ENCODE peak calls at places on chromosomes 5 and 9, in eight cellular contexts. One of them, this sample, is unnamed.

GRCh38 chr5:128271859-128272446 is 188.4 kb downstream of the SLC12A2 start:
- DNase-seq in astrocyte of the spinal cord: peak; percentile 82
- DNase-seq in T-helper 2 cell: no peak
- DNase-seq in foreskin fibroblast: peak; percentile 60
- DNase-seq in amniotic stem cell: peak; percentile 52
- DNase-seq in EL: peak; percentile 26
- DNase-seq in HT1080: peak; percentile 77
- DNase-seq in posterior vena cava: no peak
- DNase-seq in this sample: peak; percentile 3

GRCh38 chr5:61313960-61314681 is 17.9 kb upstream of the ZSWIM6 start:
- DNase-seq in amniotic stem cell: peak; percentile 66
- DNase-seq in astrocyte of the spinal cord: peak; percentile 89
- DNase-seq in posterior vena cava: no peak
- DNase-seq in EL: peak; percentile 93
- DNase-seq in foreskin fibroblast: peak; percentile 88
- DNase-seq in T-helper 2 cell: no peak
- DNase-seq in HT1080: peak; percentile 99
- DNase-seq in this sample: peak; percentile 77

GRCh38 chr5:114857951-114858401 is 311.7 kb downstream of the TRIM36 start:
- DNase-seq in HT1080: peak; percentile 78
- DNase-seq in posterior vena cava: peak; percentile 81
- DNase-seq in astrocyte of the spinal cord: peak; percentile 19
- DNase-seq in EL: no peak
- DNase-seq in T-helper 2 cell: no peak
- DNase-seq in amniotic stem cell: no peak
- DNase-seq in foreskin fibroblast: no peak
- DNase-seq in this sample: no peak

GRCh38 chr5:33362915-33363314 is 77.8 kb upstream of the TARS1 start:
- DNase-seq in amniotic stem cell: no peak
- DNase-seq in posterior vena cava: no peak
- DNase-seq in astrocyte of the spinal cord: peak; percentile 23
- DNase-seq in foreskin fibroblast: peak; percentile 52
- DNase-seq in HT1080: no peak
- DNase-seq in T-helper 2 cell: no peak
- DNase-seq in EL: peak; percentile 4
- DNase-seq in this sample: peak; percentile 35

GRCh38 chr5:157721159-157721558 is 10.1 kb upstream of the THG1L start:
- DNase-seq in T-helper 2 cell: no peak
- DNase-seq in posterior vena cava: no peak
- DNase-seq in HT1080: no peak
- DNase-seq in astrocyte of the spinal cord: no peak
- DNase-seq in foreskin fibroblast: no peak
- DNase-seq in amniotic stem cell: no peak
- DNase-seq in EL: no peak
- DNase-seq in this sample: no peak

GRCh38 chr9:108549184-108549583 is 306.6 kb downstream of the ACTL7B start:
- DNase-seq in amniotic stem cell: no peak
- DNase-seq in HT1080: no peak
- DNase-seq in foreskin fibroblast: no peak
- DNase-seq in posterior vena cava: no peak
- DNase-seq in astrocyte of the spinal cord: no peak
- DNase-seq in T-helper 2 cell: no peak
- DNase-seq in EL: no peak
- DNase-seq in this sample: no peak

GRCh38 chr9:122538757-122539156 is 11.7 kb upstream of the OR1N1 start:
- DNase-seq in posterior vena cava: no peak
- DNase-seq in EL: no peak
- DNase-seq in HT1080: no peak
- DNase-seq in T-helper 2 cell: no peak
- DNase-seq in astrocyte of the spinal cord: no peak
- DNase-seq in amniotic stem cell: no peak
- DNase-seq in foreskin fibroblast: no peak
- DNase-seq in this sample: no peak

GRCh38 chr9:109919736-109920408 is 139.9 kb downstream of the PALM2AKAP2 start:
- DNase-seq in astrocyte of the spinal cord: no peak
- DNase-seq in amniotic stem cell: no peak
- DNase-seq in EL: no peak
- DNase-seq in foreskin fibroblast: no peak
- DNase-seq in HT1080: no peak
- DNase-seq in posterior vena cava: no peak
- DNase-seq in T-helper 2 cell: no peak
- DNase-seq in this sample: no peak

GRCh38 chr5:94367900-94368299 is 250.5 kb downstream of the KIAA0825 start:
- DNase-seq in EL: no peak
- DNase-seq in astrocyte of the spinal cord: no peak
- DNase-seq in amniotic stem cell: no peak
- DNase-seq in foreskin fibroblast: no peak
- DNase-seq in posterior vena cava: no peak
- DNase-seq in HT1080: no peak
- DNase-seq in T-helper 2 cell: no peak
- DNase-seq in this sample: no peak

GRCh38 chr5:98904786-98905185 is 24.0 kb downstream of the CHD1 start:
- DNase-seq in posterior vena cava: no peak
- DNase-seq in T-helper 2 cell: no peak
- DNase-seq in foreskin fibroblast: no peak
- DNase-seq in astrocyte of the spinal cord: peak; percentile 43
- DNase-seq in EL: peak; percentile 58
- DNase-seq in amniotic stem cell: no peak
- DNase-seq in HT1080: peak; percentile 69
- DNase-seq in this sample: no peak

GRCh38 chr5:126594676-126595485 is at the start of gene ALDH7A1:
- DNase-seq in posterior vena cava: peak; percentile 97
- DNase-seq in foreskin fibroblast: peak; percentile 93
- DNase-seq in amniotic stem cell: peak; percentile 75
- DNase-seq in astrocyte of the spinal cord: peak; percentile 96
- DNase-seq in T-helper 2 cell: no peak
- DNase-seq in HT1080: peak; percentile 94
- DNase-seq in EL: peak; percentile 98
- DNase-seq in this sample: peak; percentile 96

GRCh38 chr9:16133556-16134227 is 580.8 kb downstream of the CCDC171 start:
- DNase-seq in posterior vena cava: no peak
- DNase-seq in T-helper 2 cell: no peak
- DNase-seq in amniotic stem cell: peak; percentile 29
- DNase-seq in EL: peak; percentile 88
- DNase-seq in foreskin fibroblast: no peak
- DNase-seq in astrocyte of the spinal cord: peak; percentile 78
- DNase-seq in HT1080: peak; percentile 81
- DNase-seq in this sample: peak; percentile 61

GRCh38 chr5:81904861-81905260 is 67.0 kb upstream of the ATG10 start:
- DNase-seq in foreskin fibroblast: no peak
- DNase-seq in EL: peak; percentile 31
- DNase-seq in astrocyte of the spinal cord: no peak
- DNase-seq in HT1080: peak; percentile 36
- DNase-seq in posterior vena cava: no peak
- DNase-seq in amniotic stem cell: no peak
- DNase-seq in T-helper 2 cell: no peak
- DNase-seq in this sample: peak; percentile 28

GRCh38 chr5:139647406-139648204 is 544 bp upstream of the CXXC5 start:
- DNase-seq in foreskin fibroblast: no peak
- DNase-seq in EL: no peak
- DNase-seq in posterior vena cava: peak; percentile 29
- DNase-seq in astrocyte of the spinal cord: no peak
- DNase-seq in amniotic stem cell: no peak
- DNase-seq in T-helper 2 cell: no peak
- DNase-seq in HT1080: no peak
- DNase-seq in this sample: no peak

GRCh38 chr9:110048976-110049698 is 158.8 kb downstream of the C9orf152 start:
- DNase-seq in EL: peak; percentile 52
- DNase-seq in astrocyte of the spinal cord: peak; percentile 45
- DNase-seq in T-helper 2 cell: no peak
- DNase-seq in posterior vena cava: peak; percentile 81
- DNase-seq in amniotic stem cell: no peak
- DNase-seq in HT1080: no peak
- DNase-seq in foreskin fibroblast: no peak
- DNase-seq in this sample: peak; percentile 23

GRCh38 chr5:168291281-168291960 is at the start of gene WWC1:
- DNase-seq in astrocyte of the spinal cord: no peak
- DNase-seq in HT1080: peak; percentile 65
- DNase-seq in amniotic stem cell: no peak
- DNase-seq in foreskin fibroblast: peak; percentile 36
- DNase-seq in EL: peak; percentile 62
- DNase-seq in posterior vena cava: no peak
- DNase-seq in T-helper 2 cell: peak; percentile 31
- DNase-seq in this sample: peak; percentile 62

GRCh38 chr5:156481741-156482140 is 154.8 kb downstream of the SGCD start:
- DNase-seq in T-helper 2 cell: no peak
- DNase-seq in EL: no peak
- DNase-seq in amniotic stem cell: no peak
- DNase-seq in HT1080: no peak
- DNase-seq in foreskin fibroblast: no peak
- DNase-seq in posterior vena cava: no peak
- DNase-seq in astrocyte of the spinal cord: peak; percentile 10
- DNase-seq in this sample: no peak

GRCh38 chr5:55421074-55421529 is 113.3 kb downstream of the MTREX start:
- DNase-seq in foreskin fibroblast: peak; percentile 32
- DNase-seq in HT1080: no peak
- DNase-seq in EL: peak; percentile 24
- DNase-seq in amniotic stem cell: no peak
- DNase-seq in T-helper 2 cell: no peak
- DNase-seq in posterior vena cava: no peak
- DNase-seq in astrocyte of the spinal cord: no peak
- DNase-seq in this sample: no peak

GRCh38 chr5:76401801-76402250 is 1.3 kb upstream of the IQGAP2 start:
- DNase-seq in astrocyte of the spinal cord: no peak
- DNase-seq in HT1080: no peak
- DNase-seq in T-helper 2 cell: peak; percentile 6
- DNase-seq in foreskin fibroblast: no peak
- DNase-seq in EL: no peak
- DNase-seq in posterior vena cava: no peak
- DNase-seq in amniotic stem cell: no peak
- DNase-seq in this sample: no peak

GRCh38 chr5:78504726-78505431 is 143.7 kb downstream of the LHFPL2 start:
- DNase-seq in HT1080: peak; percentile 96
- DNase-seq in T-helper 2 cell: no peak
- DNase-seq in amniotic stem cell: peak; percentile 97
- DNase-seq in EL: peak; percentile 99
- DNase-seq in foreskin fibroblast: peak; percentile 98
- DNase-seq in posterior vena cava: peak; percentile 95
- DNase-seq in astrocyte of the spinal cord: peak; percentile 99
- DNase-seq in this sample: peak; percentile 95

GRCh38 chr9:98057095-98057799 is 715 bp downstream of the NANS start:
- DNase-seq in amniotic stem cell: no peak
- DNase-seq in HT1080: no peak
- DNase-seq in posterior vena cava: no peak
- DNase-seq in T-helper 2 cell: no peak
- DNase-seq in foreskin fibroblast: no peak
- DNase-seq in astrocyte of the spinal cord: no peak
- DNase-seq in EL: peak; percentile 37
- DNase-seq in this sample: no peak

GRCh38 chr9:12224449-12224848 is 468.7 kb upstream of the TYRP1 start:
- DNase-seq in foreskin fibroblast: no peak
- DNase-seq in EL: no peak
- DNase-seq in T-helper 2 cell: no peak
- DNase-seq in HT1080: no peak
- DNase-seq in amniotic stem cell: no peak
- DNase-seq in posterior vena cava: no peak
- DNase-seq in astrocyte of the spinal cord: no peak
- DNase-seq in this sample: no peak

GRCh38 chr5:109983135-109983534 is 293.4 kb downstream of the MAN2A1 start:
- DNase-seq in T-helper 2 cell: no peak
- DNase-seq in foreskin fibroblast: no peak
- DNase-seq in posterior vena cava: no peak
- DNase-seq in astrocyte of the spinal cord: no peak
- DNase-seq in EL: no peak
- DNase-seq in amniotic stem cell: no peak
- DNase-seq in HT1080: no peak
- DNase-seq in this sample: no peak

GRCh38 chr5:153168226-153168625 is 322.2 kb upstream of the GRIA1 start:
- DNase-seq in T-helper 2 cell: no peak
- DNase-seq in astrocyte of the spinal cord: peak; percentile 29
- DNase-seq in foreskin fibroblast: peak; percentile 19
- DNase-seq in posterior vena cava: no peak
- DNase-seq in HT1080: peak; percentile 23
- DNase-seq in amniotic stem cell: no peak
- DNase-seq in EL: no peak
- DNase-seq in this sample: no peak

GRCh38 chr5:58987193-58987592 is 404.3 kb downstream of the RAB3C start:
- DNase-seq in amniotic stem cell: no peak
- DNase-seq in HT1080: peak; percentile 6
- DNase-seq in astrocyte of the spinal cord: no peak
- DNase-seq in EL: peak; percentile 3
- DNase-seq in T-helper 2 cell: no peak
- DNase-seq in foreskin fibroblast: no peak
- DNase-seq in posterior vena cava: no peak
- DNase-seq in this sample: no peak

GRCh38 chr5:157335534-157336422 is 69.9 kb downstream of the CYFIP2 start:
- DNase-seq in EL: peak; percentile 78
- DNase-seq in T-helper 2 cell: no peak
- DNase-seq in foreskin fibroblast: peak; percentile 74
- DNase-seq in astrocyte of the spinal cord: peak; percentile 76
- DNase-seq in amniotic stem cell: peak; percentile 10
- DNase-seq in HT1080: no peak
- DNase-seq in posterior vena cava: no peak
- DNase-seq in this sample: peak; percentile 63

GRCh38 chr9:23492126-23493002 is 333.7 kb downstream of the ELAVL2 start:
- DNase-seq in foreskin fibroblast: no peak
- DNase-seq in amniotic stem cell: peak; percentile 8
- DNase-seq in astrocyte of the spinal cord: peak; percentile 65
- DNase-seq in EL: peak; percentile 1
- DNase-seq in HT1080: peak; percentile 68
- DNase-seq in posterior vena cava: no peak
- DNase-seq in T-helper 2 cell: no peak
- DNase-seq in this sample: peak; percentile 9

GRCh38 chr9:78567693-78568092 is 270.8 kb downstream of the PSAT1 start:
- DNase-seq in astrocyte of the spinal cord: no peak
- DNase-seq in foreskin fibroblast: no peak
- DNase-seq in EL: peak; percentile 19
- DNase-seq in posterior vena cava: no peak
- DNase-seq in HT1080: no peak
- DNase-seq in T-helper 2 cell: no peak
- DNase-seq in amniotic stem cell: no peak
- DNase-seq in this sample: no peak

GRCh38 chr5:121962347-121962670 is 534 bp downstream of the SRFBP1 start:
- DNase-seq in posterior vena cava: no peak
- DNase-seq in EL: peak; percentile 10
- DNase-seq in T-helper 2 cell: no peak
- DNase-seq in foreskin fibroblast: no peak
- DNase-seq in astrocyte of the spinal cord: no peak
- DNase-seq in amniotic stem cell: no peak
- DNase-seq in HT1080: no peak
- DNase-seq in this sample: no peak

GRCh38 chr5:14138608-14139540 is 4.3 kb upstream of the TRIO start:
- DNase-seq in HT1080: no peak
- DNase-seq in T-helper 2 cell: no peak
- DNase-seq in EL: no peak
- DNase-seq in astrocyte of the spinal cord: no peak
- DNase-seq in amniotic stem cell: no peak
- DNase-seq in posterior vena cava: peak; percentile 5
- DNase-seq in foreskin fibroblast: no peak
- DNase-seq in this sample: no peak

GRCh38 chr5:78335976-78336375 is 24.4 kb upstream of the SCAMP1 start:
- DNase-seq in foreskin fibroblast: no peak
- DNase-seq in astrocyte of the spinal cord: no peak
- DNase-seq in amniotic stem cell: no peak
- DNase-seq in posterior vena cava: no peak
- DNase-seq in T-helper 2 cell: no peak
- DNase-seq in EL: no peak
- DNase-seq in HT1080: no peak
- DNase-seq in this sample: no peak